ENCODE peak calls at places on chromosomes 3 and 15, in nine cellular contexts. N is epithelial cell of esophagus; V is gastrocnemius medialis; Y is GM12865; B is Peyer's patch; Q is endodermal cell; R is astrocyte of the spinal cord; C is neural progenitor cell; U is CD8-positive, alpha-beta T cell. E is an unnamed sample.

GRCh38 chr15:83904107-83904720 is 250.3 kb downstream of the ADAMTSL3 start:
- DNase-seq in N (no peak), V (no peak), Y (no peak), B (no peak), Q (no peak), R (peak; percentile 15), C (no peak), U (no peak), E (peak; percentile 35)

GRCh38 chr3:16357191-16357590 is 92.2 kb downstream of the OXNAD1 start:
- DNase-seq in N (no peak), V (no peak), Y (no peak), B (no peak), Q (no peak), R (peak; percentile 22), C (no peak), U (no peak), E (no peak)

GRCh38 chr3:156218353-156218744 is 98.0 kb downstream of the KCNAB1 start:
- DNase-seq in N (peak; percentile 89), V (no peak), Y (no peak), B (no peak), Q (no peak), R (peak; percentile 53), C (no peak), U (no peak), E (no peak)

GRCh38 chr3:73472429-73472828 is 152.3 kb downstream of the PDZRN3 start:
- DNase-seq in N (no peak), V (no peak), Y (no peak), B (no peak), Q (no peak), R (no peak), C (no peak), U (no peak), E (no peak)

GRCh38 chr15:67064607-67065530 is 533 bp upstream of the SMAD3 start:
- DNase-seq in N (no peak), V (no peak), Y (peak; percentile 61), B (peak; percentile 69), Q (peak; percentile 89), R (peak; percentile 70), C (peak; percentile 68), U (peak; percentile 42), E (no peak)

GRCh38 chr3:123155471-123156011 is 46.2 kb upstream of the SEC22A start:
- DNase-seq in N (no peak), V (no peak), Y (no peak), B (no peak), Q (peak; percentile 21), R (no peak), C (peak; percentile 77), U (no peak), E (no peak)

GRCh38 chr3:7407107-7407506 is 546.2 kb downstream of the GRM7 start:
- DNase-seq in N (no peak), V (no peak), Y (no peak), B (no peak), Q (no peak), R (no peak), C (no peak), U (no peak), E (no peak)

GRCh38 chr3:175726228-175726627 is 867.1 kb downstream of the NAALADL2 start:
- DNase-seq in N (peak; percentile 17), V (no peak), Y (no peak), B (no peak), Q (no peak), R (no peak), C (no peak), U (no peak), E (no peak)

GRCh38 chr3:77459926-77460325 is 420.0 kb downstream of the ROBO2 start:
- DNase-seq in N (no peak), V (no peak), Y (no peak), B (no peak), Q (no peak), R (no peak), C (no peak), U (no peak), E (no peak)

GRCh38 chr3:184543256-184543655 is 18.3 kb upstream of the EPHB3 start:
- DNase-seq in N (no peak), V (no peak), Y (no peak), B (no peak), Q (peak; percentile 43), R (no peak), C (no peak), U (no peak), E (no peak)

GRCh38 chr3:39260957-39261356 is 18.9 kb downstream of the CX3CR1 start:
- DNase-seq in N (peak; percentile 95), V (peak; percentile 85), Y (peak; percentile 74), B (peak; percentile 65), Q (no peak), R (peak; percentile 79), C (no peak), U (peak; percentile 40), E (peak; percentile 43)

GRCh38 chr3:185399629-185400339 is 36.8 kb downstream of the MAP3K13 start:
- DNase-seq in N (no peak), V (no peak), Y (no peak), B (no peak), Q (no peak), R (no peak), C (no peak), U (no peak), E (no peak)

GRCh38 chr3:45253316-45253715 is 27.2 kb upstream of the TMEM158 start:
- DNase-seq in N (no peak), V (no peak), Y (no peak), B (no peak), Q (no peak), R (no peak), C (no peak), U (no peak), E (no peak)

GRCh38 chr3:69604735-69605435 is 134.4 kb upstream of the MITF start:
- DNase-seq in N (no peak), V (no peak), Y (no peak), B (no peak), Q (no peak), R (no peak), C (no peak), U (no peak), E (no peak)

GRCh38 chr15:48222627-48223026 is 16.5 kb downstream of the SLC12A1 start:
- DNase-seq in N (no peak), V (no peak), Y (no peak), B (no peak), Q (no peak), R (no peak), C (no peak), U (no peak), E (no peak)

GRCh38 chr15:28021281-28022039 is 77.7 kb downstream of the OCA2 start:
- DNase-seq in N (peak; percentile 9), V (no peak), Y (peak; percentile 47), B (no peak), Q (peak; percentile 89), R (peak; percentile 96), C (peak; percentile 63), U (no peak), E (peak; percentile 63)

GRCh38 chr15:69562564-69562963 is 109.9 kb downstream of the RPLP1 start:
- DNase-seq in N (no peak), V (no peak), Y (no peak), B (no peak), Q (no peak), R (no peak), C (no peak), U (no peak), E (no peak)

GRCh38 chr15:81809543-81809942 is 236.3 kb downstream of the MEX3B start:
- DNase-seq in N (no peak), V (no peak), Y (peak; percentile 39), B (no peak), Q (peak; percentile 70), R (no peak), C (peak; percentile 51), U (no peak), E (no peak)

DNA sequence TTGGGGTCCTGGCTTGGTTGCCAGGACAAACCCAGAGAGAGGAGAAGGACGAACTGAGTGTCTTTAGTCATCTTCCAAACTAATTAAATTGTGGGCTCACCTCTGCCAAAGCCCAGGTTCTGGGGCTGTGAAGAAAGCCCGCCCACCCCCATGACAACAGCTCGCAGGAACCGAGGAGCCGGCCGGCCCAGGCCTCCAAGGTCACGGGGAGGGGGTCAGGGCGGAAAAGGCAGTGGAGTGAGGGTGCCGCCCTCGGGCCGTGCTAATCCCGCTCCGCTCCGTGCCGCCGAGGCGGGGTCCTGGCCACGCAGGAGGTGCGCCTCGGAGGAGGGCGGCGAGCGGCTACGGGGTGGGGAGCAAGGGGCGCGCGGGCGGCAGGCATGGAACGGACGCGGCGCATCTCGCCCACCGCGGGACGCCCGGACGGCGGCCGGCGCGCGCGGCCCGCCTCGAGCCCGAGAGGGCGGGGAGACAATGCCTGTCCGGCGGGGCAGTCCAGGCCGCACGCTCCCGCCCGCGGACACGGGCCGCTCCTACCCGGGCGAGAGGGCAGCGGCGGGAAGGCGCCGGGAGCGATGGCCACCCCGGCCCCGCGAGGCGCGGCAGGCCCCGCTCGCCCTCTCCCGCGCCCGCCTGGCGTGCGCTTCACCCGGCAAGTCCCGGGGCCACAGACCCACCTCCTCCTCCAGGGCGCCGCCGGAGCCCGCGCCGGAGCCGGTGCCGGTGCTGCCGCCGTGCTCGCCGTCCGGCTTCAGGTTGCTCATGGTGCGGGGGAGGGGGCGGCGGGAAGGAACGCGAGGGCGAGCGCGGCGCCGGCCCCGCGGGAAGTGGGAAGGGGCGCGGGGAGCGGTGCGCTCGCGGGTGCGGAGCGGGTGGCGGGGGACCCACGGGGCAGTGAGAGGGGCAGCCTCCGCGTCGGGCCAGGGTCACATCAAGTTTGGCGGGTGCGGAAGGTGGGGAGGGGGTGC is 549 bp downstream of the RBPMS2 start:
- DNase-seq in N (no peak), V (no peak), Y (no peak), B (no peak), Q (peak; percentile 78), R (no peak), C (peak; percentile 76), U (no peak), E (no peak)
- H3K4me3 ChIP-seq in N (no peak overlapping the region), V (peak overlapping the region; percentile 58), Y (no peak overlapping the region), B (peak overlapping the region; percentile 70), Q (peak overlapping the region; percentile 96), R (peak overlapping the region; percentile 38), C (peak overlapping the region; percentile 84), U (no peak overlapping the region), E (peak overlapping the region; percentile 46)

DNA sequence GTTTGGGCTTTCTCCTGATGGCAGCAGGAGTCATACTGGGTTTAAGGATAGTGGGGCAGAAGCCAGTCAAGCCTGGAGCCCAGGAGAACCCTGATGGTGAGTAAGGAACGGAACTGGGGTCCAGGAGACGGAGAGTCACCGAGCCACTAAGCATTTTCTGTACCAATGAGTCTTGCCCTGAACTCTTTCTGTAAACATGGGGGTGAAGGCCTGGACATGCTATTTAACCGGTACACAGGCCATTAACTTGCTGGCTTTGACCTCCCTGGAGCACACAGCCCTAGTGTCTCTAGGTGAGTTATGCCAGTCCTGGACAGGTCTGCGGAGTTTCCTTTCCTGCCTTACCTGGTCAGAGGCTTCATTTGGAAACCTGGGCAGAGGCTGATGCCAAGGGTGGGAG is 3.9 kb downstream of the SLC6A6 start:
- DNase-seq in N (no peak), V (no peak), Y (no peak), B (no peak), Q (no peak), R (no peak), C (no peak), U (no peak), E (no peak)
- TF ChIP-seq CTCF in N (no peak), V (no peak), Y (no peak), B (no peak), Q (no peak), R (no peak), C (no peak), U (no peak), E (no peak)

GRCh38 chr3:154228561-154229216 is 95.6 kb downstream of the DHX36 start:
- DNase-seq in N (no peak), V (no peak), Y (no peak), B (no peak), Q (peak; percentile 66), R (no peak), C (no peak), U (no peak), E (no peak)
- H3K4me3 ChIP-seq in N (no peak overlapping the region), V (no peak overlapping the region), Y (no peak overlapping the region), B (no peak overlapping the region), Q (no peak overlapping the region), R (no peak overlapping the region), C (no peak overlapping the region), U (no peak overlapping the region), E (no peak overlapping the region)

GRCh38 chr3:159616234-159616825 is 372.3 kb upstream of the IL12A start:
- DNase-seq in N (peak; percentile 61), V (no peak), Y (no peak), B (no peak), Q (peak; percentile 83), R (peak; percentile 54), C (peak; percentile 40), U (no peak), E (no peak)
- TF ChIP-seq CTCF in N (peak; percentile 78), V (no peak), Y (no peak), B (no peak), Q (peak; percentile 81), R (peak; percentile 69), C (peak; percentile 72), U (no peak), E (peak; percentile 76)